ENCODE peak calls at places on chromosomes 13 and 19, in seven cellular contexts. A, Q, X, E, Y, K and Z are unnamed samples.

GRCh38 chr19:8517551-8518442 is 3.8 kb upstream of the ZNF414 start:
- DNase-seq in A (no peak), Q (peak; percentile 67), X (no peak), E (no peak), Y (no peak), K (no peak), Z (peak; percentile 72)

GRCh38 chr13:97938701-97939475 is 14.6 kb upstream of the IPO5 start:
- DNase-seq in A (no peak), Q (no peak), X (no peak), E (no peak), Y (no peak), K (no peak), Z (no peak)

GRCh38 chr13:32086791-32087441 is 55.3 kb downstream of the FRY start:
- DNase-seq in A (no peak), Q (no peak), X (no peak), E (no peak), Y (no peak), K (no peak), Z (no peak)

GRCh38 chr19:43408043-43408442 is 6.6 kb upstream of the TEX101 start:
- DNase-seq in A (no peak), Q (no peak), X (no peak), E (no peak), Y (no peak), K (no peak), Z (no peak)

GRCh38 chr13:84098273-84098672 is 216.0 kb upstream of the SLITRK1 start:
- DNase-seq in A (no peak), Q (no peak), X (no peak), E (no peak), Y (no peak), K (no peak), Z (no peak)

GRCh38 chr19:38705197-38706019 is 38.9 kb downstream of the CAPN12 start:
- DNase-seq in A (no peak), Q (no peak), X (no peak), E (no peak), Y (no peak), K (no peak), Z (no peak)

GRCh38 chr13:51781246-51782022 is 22.5 kb downstream of the DHRS12 start:
- DNase-seq in A (no peak), Q (peak; percentile 56), X (no peak), E (peak; percentile 37), Y (no peak), K (no peak), Z (peak; percentile 37)

GRCh38 chr13:21242236-21242635 is 65.8 kb downstream of the MRPL57 start:
- DNase-seq in A (peak; percentile 30), Q (no peak), X (no peak), E (no peak), Y (no peak), K (no peak), Z (no peak)

GRCh38 chr13:45482571-45483173 is 17.9 kb downstream of the COG3 start:
- DNase-seq in A (no peak), Q (no peak), X (no peak), E (peak; percentile 40), Y (no peak), K (no peak), Z (no peak)

GRCh38 chr13:41402695-41403511 is 54.4 kb upstream of the RGCC start:
- DNase-seq in A (no peak), Q (no peak), X (no peak), E (no peak), Y (no peak), K (no peak), Z (no peak)

GRCh38 chr13:111434578-111435159 is 114.2 kb downstream of the TEX29 start:
- DNase-seq in A (no peak), Q (no peak), X (no peak), E (no peak), Y (no peak), K (no peak), Z (no peak)

GRCh38 chr19:56946164-56946563 is 105.6 kb upstream of the PEG3 start:
- DNase-seq in A (no peak), Q (no peak), X (no peak), E (no peak), Y (no peak), K (no peak), Z (no peak)

GRCh38 chr19:2475018-2475701 is 767 bp upstream of the GADD45B start:
- DNase-seq in A (peak; percentile 54), Q (peak; percentile 35), X (no peak), E (peak; percentile 77), Y (no peak), K (peak; percentile 39), Z (peak; percentile 74)

GRCh38 chr19:43699506-43700367 is 16.1 kb upstream of the IRGC start:
- DNase-seq in A (peak; percentile 74), Q (no peak), X (no peak), E (peak; percentile 54), Y (peak; percentile 71), K (no peak), Z (no peak)

GRCh38 chr19:9075064-9075964 is 11.5 kb upstream of the OR1M1 start:
- DNase-seq in A (peak; percentile 20), Q (peak; percentile 83), X (no peak), E (peak; percentile 96), Y (peak; percentile 77), K (peak; percentile 30), Z (no peak)

GRCh38 chr19:58366576-58367430 is 4.3 kb upstream of the ZNF497 start:
- DNase-seq in A (no peak), Q (no peak), X (no peak), E (no peak), Y (no peak), K (no peak), Z (no peak)

GRCh38 chr19:18637644-18638630 is 1.1 kb downstream of the KLHL26 start:
- DNase-seq in A (no peak), Q (no peak), X (no peak), E (no peak), Y (no peak), K (no peak), Z (peak; percentile 19)

GRCh38 chr13:71524245-71525002 is 342.6 kb downstream of the DACH1 start:
- DNase-seq in A (no peak), Q (no peak), X (peak; percentile 44), E (no peak), Y (no peak), K (no peak), Z (no peak)

GRCh38 chr19:12656899-12657571 is 9.5 kb downstream of the MAN2B1 start:
- DNase-seq in A (no peak), Q (no peak), X (no peak), E (no peak), Y (no peak), K (no peak), Z (no peak)

GRCh38 chr13:113860051-113860471 is 3.8 kb downstream of the GAS6 start:
- DNase-seq in A (no peak), Q (no peak), X (no peak), E (no peak), Y (peak; percentile 62), K (no peak), Z (no peak)

GRCh38 chr19:52923782-52924593 is 760 bp upstream of the ZNF888 start:
- DNase-seq in A (no peak), Q (peak; percentile 79), X (no peak), E (peak; percentile 84), Y (no peak), K (no peak), Z (no peak)

GRCh38 chr19:13012690-13013608 is 17.7 kb downstream of the NFIX start:
- DNase-seq in A (no peak), Q (peak; percentile 13), X (no peak), E (peak; percentile 84), Y (no peak), K (peak; percentile 65), Z (no peak)

GRCh38 chr19:19997656-19998268 is 41.5 kb downstream of the ZNF682 start:
- DNase-seq in A (peak; percentile 11), Q (no peak), X (no peak), E (no peak), Y (no peak), K (no peak), Z (peak; percentile 10)

GRCh38 chr13:50126378-50127016 is 111.3 kb downstream of the KCNRG start:
- DNase-seq in A (peak; percentile 25), Q (peak; percentile 21), X (peak; percentile 3), E (no peak), Y (no peak), K (no peak), Z (peak; percentile 8)

GRCh38 chr19:49064768-49065611 is at the start of gene NTF4:
- DNase-seq in A (peak; percentile 87), Q (peak; percentile 61), X (no peak), E (peak; percentile 28), Y (peak; percentile 78), K (no peak), Z (no peak)

GRCh38 chr13:70630247-70630646 is 522.0 kb upstream of the KLHL1 start:
- DNase-seq in A (no peak), Q (no peak), X (no peak), E (no peak), Y (no peak), K (no peak), Z (no peak)